ENCODE peak calls at places on chromosomes 7 and 10, in nine cellular contexts. C is prostate gland, L is BJ, K is upper lobe of right lung, U is A549, I is RWPE1, S is GM13977, X is lower lobe of right lung, F is uterus. T is an unnamed sample.

GRCh38 chr7:28018446-28018845 is 162.1 kb downstream of the JAZF1 start:
- DNase-seq in C (no peak), L (no peak), K (no peak), U (no peak), I (no peak), S (no peak), X (no peak), F (no peak), T (no peak)

GRCh38 chr10:78471723-78472541 is 438.3 kb downstream of the RPS24 start:
- DNase-seq in C (no peak), L (no peak), K (no peak), U (no peak), I (no peak), S (peak; percentile 2), X (no peak), F (peak; percentile 84), T (no peak)

GRCh38 chr10:110444009-110444347 is 53.7 kb upstream of the DUSP5 start:
- DNase-seq in C (no peak), L (no peak), K (no peak), U (no peak), I (no peak), S (no peak), X (no peak), F (no peak), T (no peak)

GRCh38 chr7:39709768-39710291 is 86.5 kb downstream of the RALA start:
- DNase-seq in C (no peak), L (no peak), K (no peak), U (no peak), I (no peak), S (peak; percentile 38), X (no peak), F (no peak), T (peak; percentile 69)

GRCh38 chr7:36084485-36085091 is 68.5 kb upstream of the EEPD1 start:
- DNase-seq in C (peak; percentile 64), L (peak; percentile 14), K (no peak), U (peak; percentile 72), I (peak; percentile 42), S (no peak), X (no peak), F (no peak), T (peak; percentile 42)

GRCh38 chr10:28179490-28180099 is 123.3 kb downstream of the MPP7 start:
- DNase-seq in C (peak; percentile 36), L (no peak), K (no peak), U (peak; percentile 52), I (peak; percentile 52), S (peak; percentile 44), X (no peak), F (peak; percentile 21), T (peak; percentile 75)

GRCh38 chr10:89954787-89955566 is 253.6 kb downstream of the KIF20B start:
- DNase-seq in C (no peak), L (no peak), K (no peak), U (no peak), I (peak; percentile 21), S (peak; percentile 34), X (no peak), F (no peak), T (peak; percentile 18)

GRCh38 chr10:58851606-58852005 is 324.8 kb upstream of the PHYHIPL start:
- DNase-seq in C (no peak), L (no peak), K (no peak), U (no peak), I (peak; percentile 8), S (no peak), X (no peak), F (no peak), T (no peak)

GRCh38 chr7:75055830-75056431 is 17.7 kb downstream of the RCC1L start:
- DNase-seq in C (no peak), L (peak; percentile 47), K (no peak), U (no peak), I (no peak), S (no peak), X (no peak), F (peak; percentile 79), T (peak; percentile 27)

GRCh38 chr7:42981595-42981994 is 49.4 kb downstream of the MRPL32 start:
- DNase-seq in C (no peak), L (no peak), K (no peak), U (no peak), I (no peak), S (no peak), X (no peak), F (no peak), T (no peak)

GRCh38 chr7:89064831-89065230 is 269.3 kb upstream of the TEX47 start:
- DNase-seq in C (no peak), L (no peak), K (no peak), U (no peak), I (no peak), S (no peak), X (no peak), F (no peak), T (peak; percentile 47)

GRCh38 chr7:96655956-96656355 is 53.7 kb downstream of the SEM1 start:
- DNase-seq in C (no peak), L (no peak), K (no peak), U (no peak), I (no peak), S (no peak), X (no peak), F (no peak), T (no peak)

GRCh38 chr10:84613336-84614021 is 285.1 kb downstream of the CCSER2 start:
- DNase-seq in C (peak; percentile 53), L (no peak), K (peak; percentile 71), U (peak; percentile 80), I (peak; percentile 49), S (no peak), X (peak; percentile 55), F (no peak), T (peak; percentile 32)

GRCh38 chr7:76202666-76203030 is 952 bp downstream of the SRRM3 start:
- DNase-seq in C (no peak), L (no peak), K (no peak), U (no peak), I (no peak), S (no peak), X (no peak), F (no peak), T (no peak)
- TF ChIP-seq CTCF in C (no peak), L (no peak), K (no peak), U (no peak), I (no peak), S (no peak), X (no peak), F (no peak), T (no peak)

DNA sequence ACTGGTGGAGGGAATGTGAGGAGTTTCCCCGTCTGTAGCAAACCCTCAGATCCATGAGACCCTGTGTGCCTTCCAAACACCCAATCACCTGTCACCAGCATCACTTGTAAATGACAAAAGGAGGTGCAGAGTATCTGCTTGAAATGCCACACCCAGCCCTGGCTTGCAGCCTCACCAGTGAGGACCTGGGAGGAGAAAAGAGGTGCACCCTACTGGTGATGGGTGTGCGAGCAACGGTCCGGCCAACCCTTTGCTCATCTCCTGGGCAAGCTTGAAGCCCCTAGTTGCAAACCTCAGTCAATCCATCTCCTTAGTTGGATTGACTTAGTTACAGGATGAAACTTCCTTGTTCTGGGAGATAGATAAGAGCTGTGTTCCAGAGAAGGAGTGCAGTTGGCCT is 62.4 kb upstream of the WAPL start:
- DNase-seq in C (no peak), L (no peak), K (no peak), U (peak; percentile 55), I (no peak), S (no peak), X (no peak), F (no peak), T (no peak)
- TF ChIP-seq CTCF in C (no peak), L (no peak), K (no peak), U (no peak), I (no peak), S (peak; percentile 12), X (no peak), F (no peak), T (no peak)

GRCh38 chr10:5604946-5605345 is 61.4 kb downstream of the ASB13 start:
- DNase-seq in C (no peak), L (no peak), K (no peak), U (no peak), I (no peak), S (no peak), X (peak; percentile 31), F (no peak), T (no peak)

GRCh38 chr10:5607594-5607993 is 58.8 kb downstream of the ASB13 start:
- DNase-seq in C (no peak), L (no peak), K (no peak), U (no peak), I (no peak), S (no peak), X (peak; percentile 22), F (no peak), T (no peak)

GRCh38 chr10:5606321-5606720 is 60.1 kb downstream of the ASB13 start:
- DNase-seq in C (no peak), L (no peak), K (no peak), U (no peak), I (no peak), S (no peak), X (peak; percentile 35), F (no peak), T (no peak)

GRCh38 chr10:5608608-5609270 is 57.7 kb downstream of the ASB13 start:
- DNase-seq in C (no peak), L (no peak), K (no peak), U (no peak), I (no peak), S (no peak), X (no peak), F (no peak), T (no peak)

GRCh38 chr10:5606864-5607263 is 59.5 kb downstream of the ASB13 start:
- DNase-seq in C (no peak), L (no peak), K (no peak), U (no peak), I (no peak), S (peak; percentile 55), X (peak; percentile 28), F (no peak), T (no peak)
- TF ChIP-seq CTCF in C (no peak), L (no peak), K (no peak), U (no peak), I (no peak), S (peak; percentile 29), X (no peak), F (no peak), T (no peak)

DNA sequence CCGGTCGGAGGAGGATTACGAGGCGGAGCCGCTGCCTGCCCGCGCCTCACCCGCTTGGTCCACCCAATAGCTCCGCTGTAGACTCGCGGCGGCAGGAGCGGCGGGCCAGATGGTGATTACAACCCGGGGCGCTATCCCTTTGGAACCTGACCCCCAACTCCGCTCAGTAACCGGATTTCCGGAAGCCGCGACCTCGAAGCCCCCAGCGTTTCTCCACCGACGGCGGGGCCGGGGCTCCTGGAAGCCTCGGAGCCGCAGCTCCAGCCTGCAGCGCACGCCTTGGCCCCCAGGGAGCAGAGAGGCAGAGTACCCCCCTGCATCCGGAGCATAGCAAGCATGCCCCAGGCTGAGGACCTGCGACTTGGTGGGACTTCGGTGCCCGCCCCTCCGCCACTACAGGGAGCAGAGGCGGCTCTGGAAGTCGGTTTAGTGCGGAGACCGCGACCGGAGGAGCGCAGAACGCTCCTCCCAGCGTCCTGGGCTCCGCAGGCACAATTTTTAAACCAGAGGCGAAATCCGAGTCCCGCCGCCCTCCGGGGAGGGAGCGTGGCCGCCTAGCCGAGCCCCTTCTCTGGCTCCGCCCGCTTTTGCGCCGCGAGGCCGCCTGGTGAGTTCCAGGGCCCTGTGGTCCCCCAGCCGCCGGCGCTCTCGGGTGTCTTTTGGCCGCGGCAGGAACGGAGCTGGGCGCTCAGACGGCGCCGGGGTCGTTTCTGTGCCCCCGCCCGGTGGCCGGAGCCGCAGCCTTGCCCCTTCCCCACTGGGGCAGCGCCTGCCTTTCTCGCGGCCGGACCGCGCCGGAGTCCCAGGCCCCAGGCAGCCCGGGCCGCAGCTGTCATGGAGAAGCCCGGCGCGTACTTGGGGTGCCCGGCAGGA is 28.2 kb upstream of the BMS1 start:
- DNase-seq in C (peak; percentile 19), L (no peak), K (peak; percentile 71), U (no peak), I (peak; percentile 30), S (peak; percentile 60), X (peak; percentile 53), F (no peak), T (peak; percentile 6)
- TF ChIP-seq CTCF in C (no peak), L (no peak), K (peak; percentile 8), U (no peak), I (no peak), S (no peak), X (peak; percentile 10), F (no peak), T (no peak)

T was measured in astrocyte of the spinal cord.